ENCODE peak calls at places on chromosome 19, in four cellular contexts. M is heart right ventricle; O is IMR-90; U is CD8-positive, alpha-beta memory T cell. L is an unnamed sample.

GRCh38 chr19:36838784-36839324 is 667 bp upstream of the ZNF790 start:
- DNase-seq in M (no peak), U (no peak), O (peak; percentile 8), L (no peak)

GRCh38 chr19:36140289-36141038 is 598 bp downstream of the CAPNS1 start:
- DNase-seq in M (peak; percentile 64), O (peak; percentile 52), U (peak; percentile 68), L (peak; percentile 81)

GRCh38 chr19:12485571-12485970 is 955 bp upstream of the ZNF709 start:
- DNase-seq in O (no peak), U (no peak), M (no peak), L (no peak)

GRCh38 chr19:29871143-29871542 is 59.4 kb downstream of the CCNE1 start:
- DNase-seq in M (no peak), U (no peak), O (no peak), L (no peak)

GRCh38 chr19:4976412-4977298 is 7.7 kb downstream of the KDM4B start:
- DNase-seq in M (peak; percentile 57), U (no peak), O (peak; percentile 98), L (peak; percentile 17)

GRCh38 chr19:48102870-48103751 is 7.5 kb downstream of the PLA2G4C start:
- DNase-seq in U (no peak), O (peak; percentile 49), M (no peak), L (peak; percentile 64)

GRCh38 chr19:3386447-3387234 is 20.3 kb downstream of the NFIC start:
- DNase-seq in U (no peak), O (no peak), M (peak; percentile 68), L (no peak)

GRCh38 chr19:46839752-46840151 is 10.9 kb downstream of the AP2S1 start:
- DNase-seq in M (no peak), O (no peak), U (no peak), L (no peak)

GRCh38 chr19:46428278-46429141 is at the start of gene PNMA8C:
- DNase-seq in M (peak; percentile 61), O (peak; percentile 63), U (peak; percentile 68), L (peak; percentile 79)

GRCh38 chr19:8663920-8664670 is 33.7 kb downstream of the NFILZ start:
- DNase-seq in M (no peak), U (peak; percentile 55), O (no peak), L (no peak)

GRCh38 chr19:33263325-33264023 is 37.8 kb upstream of the SLC7A10 start:
- DNase-seq in U (no peak), M (no peak), O (no peak), L (no peak)

GRCh38 chr19:46821512-46822359 is 28.9 kb downstream of the AP2S1 start:
- DNase-seq in O (no peak), M (no peak), U (peak; percentile 75), L (no peak)

GRCh38 chr19:13044160-13044853 is 49.0 kb downstream of the NFIX start:
- DNase-seq in O (peak; percentile 62), M (no peak), U (peak; percentile 83), L (no peak)

DNA sequence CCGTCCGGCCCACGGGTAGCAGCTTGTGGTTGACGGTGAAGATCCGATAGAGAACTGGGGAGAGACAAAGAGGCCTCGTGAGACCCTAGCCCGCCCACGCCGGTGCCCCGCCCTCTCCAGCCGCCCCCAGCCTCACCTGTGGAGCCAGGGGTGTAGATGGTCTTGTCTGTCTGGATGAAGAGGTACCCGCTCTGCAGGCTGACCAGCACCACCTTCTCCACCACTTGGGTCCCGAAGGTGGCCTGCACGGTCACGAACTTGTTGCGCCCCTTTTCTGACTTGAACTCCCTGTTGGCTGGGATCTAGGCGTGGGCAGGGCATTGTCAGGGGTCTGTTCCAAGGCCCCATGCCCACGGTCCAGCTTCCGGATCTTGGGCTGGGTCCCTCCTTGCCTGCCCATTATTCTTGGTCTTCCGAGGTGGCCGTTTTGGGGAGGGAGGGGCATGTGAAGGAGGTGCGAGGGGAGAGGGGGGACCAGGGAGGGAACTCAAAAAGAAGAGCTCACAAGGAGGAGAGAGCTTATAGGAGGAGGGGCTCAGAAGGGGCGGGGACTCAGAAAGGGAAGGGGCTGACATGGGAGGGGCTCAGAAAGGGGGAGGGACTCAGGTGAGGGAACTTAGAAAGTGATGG is 2.2 kb downstream of the C3 start:
- DNase-seq in U (no peak), M (no peak), O (no peak), L (peak; percentile 22)
- H3K4me3 ChIP-seq in U (no peak overlapping the region), M (no peak overlapping the region), O (no peak overlapping the region), L (no peak overlapping the region)

DNA sequence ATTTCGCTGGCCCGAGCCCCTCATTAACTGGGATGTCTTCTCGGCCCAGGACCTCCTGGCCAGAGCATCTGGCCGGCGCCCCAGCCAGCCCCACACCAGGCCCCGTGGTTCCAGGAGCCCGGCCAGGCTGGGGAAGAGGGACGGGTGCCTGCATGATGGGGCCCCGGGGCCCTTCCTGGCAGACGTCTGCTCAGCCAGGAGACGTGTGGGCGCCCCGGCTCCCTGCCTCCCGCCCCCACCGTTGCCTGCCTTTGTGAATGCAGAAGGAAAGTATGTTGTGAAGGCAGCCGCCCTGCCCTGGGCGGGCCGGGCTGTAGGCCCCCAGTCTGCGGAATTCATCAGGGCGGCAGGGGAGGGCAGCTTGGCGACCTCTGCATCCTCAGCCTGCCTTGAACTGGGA is 4.4 kb upstream of the COMP start:
- DNase-seq in M (no peak), U (no peak), O (no peak), L (no peak)
- H3K27me3 ChIP-seq in M (peaks cover 91% of the 10 kb centered on the region), U (peaks cover 15% of the 10 kb centered on the region), O (peaks cover 61% of the 10 kb centered on the region), L (peaks cover 6% of the 10 kb centered on the region)

DNA sequence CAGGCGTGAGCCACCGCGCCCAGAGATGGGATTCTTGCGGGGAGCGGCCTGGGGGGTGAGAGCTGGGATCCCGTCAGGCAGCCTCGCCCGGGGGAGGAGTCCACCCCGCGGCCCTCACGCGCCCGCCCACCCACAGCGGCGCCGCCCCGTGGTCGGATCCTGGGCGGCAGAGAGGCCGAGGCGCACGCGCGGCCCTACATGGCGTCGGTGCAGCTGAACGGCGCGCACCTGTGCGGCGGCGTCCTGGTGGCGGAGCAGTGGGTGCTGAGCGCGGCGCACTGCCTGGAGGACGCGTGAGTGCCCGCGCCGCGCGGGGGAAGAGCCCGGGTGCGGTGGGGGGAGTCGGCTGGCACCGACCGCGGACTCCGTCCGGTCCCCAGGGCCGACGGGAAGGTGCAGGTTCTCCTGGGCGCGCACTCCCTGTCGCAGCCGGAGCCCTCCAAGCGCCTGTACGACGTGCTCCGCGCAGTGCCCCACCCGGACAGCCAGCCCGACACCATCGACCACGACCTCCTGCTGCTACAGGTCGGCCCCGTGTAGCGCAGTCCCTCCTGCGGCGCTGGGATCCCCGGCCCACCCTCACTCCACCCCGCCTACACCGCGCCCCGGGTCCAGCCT is 1.1 kb downstream of the CFD start:
- DNase-seq in U (peak; percentile 64), M (no peak), O (peak; percentile 75), L (peak; percentile 81)
- H3K4me3 ChIP-seq in U (no peak overlapping the region), M (peak overlapping the region; percentile 34), O (peak overlapping the region; percentile 59), L (peak overlapping the region; percentile 49)

GRCh38 chr19:1473424-1473851 is 5.6 kb downstream of the C19orf25 start:
- DNase-seq in U (no peak), O (no peak), M (no peak), L (no peak)

GRCh38 chr19:1471514-1472107 is 7.4 kb downstream of the C19orf25 start:
- DNase-seq in U (no peak), M (no peak), O (no peak), L (no peak)

GRCh38 chr19:1474011-1474764 is 4.8 kb downstream of the C19orf25 start:
- DNase-seq in U (no peak), M (no peak), O (peak; percentile 35), L (no peak)

GRCh38 chr19:1472227-1473055 is 6.6 kb downstream of the C19orf25 start:
- DNase-seq in M (no peak), O (no peak), U (no peak), L (no peak)

GRCh38 chr19:1473056-1473400 is 6.0 kb downstream of the C19orf25 start:
- DNase-seq in O (no peak), U (no peak), M (no peak), L (no peak)
- H3K27me3 ChIP-seq in O (peaks cover 45% of the 10 kb centered on the region), U (peaks cover 9% of the 10 kb centered on the region), M (peaks cover 38% of the 10 kb centered on the region), L (no peaks in the 10 kb centered on the region)